ENCODE peak calls at places on chromosomes 13 and 19, in five cellular contexts. I, D, P, M and K are unnamed samples. For H3K4me1, the result is how much of the 10 kb centered on the place peaks cover.

GRCh38 chr13:42076309-42076713 is 27.9 kb downstream of the DGKH start:
- DNase-seq in I (no peak), D (no peak), P (no peak), M (no peak), K (no peak)

GRCh38 chr19:49421039-49421877 is 2.0 kb downstream of the PTH2 start:
- DNase-seq in I (peak), D (no peak), P (peak), M (peak), K (peak)

GRCh38 chr19:34180709-34181108 is 8.4 kb downstream of the LSM14A start:
- DNase-seq in I (no peak), D (no peak), P (no peak), M (no peak), K (no peak)

GRCh38 chr13:106532111-106532929 is 3.1 kb downstream of the EFNB2 start:
- DNase-seq in I (no peak), D (no peak), P (no peak), M (no peak), K (no peak)

GRCh38 chr19:53328967-53329366 is 4.6 kb upstream of the ZNF845 start:
- DNase-seq in I (no peak), D (peak), P (peak), M (no peak), K (no peak)

GRCh38 chr19:39698535-39698934 is 5.7 kb upstream of the LGALS14 start:
- DNase-seq in I (no peak), D (no peak), P (no peak), M (no peak), K (no peak)

GRCh38 chr13:30915691-30916541 is 9.8 kb downstream of the MEDAG start:
- DNase-seq in I (no peak), D (no peak), P (no peak), M (no peak), K (no peak)

GRCh38 chr19:42420055-42420544 is 7.1 kb downstream of the LIPE start:
- DNase-seq in I (peak), D (peak), P (peak), M (no peak), K (peak)

GRCh38 chr13:43374621-43375020 is 351.2 kb downstream of the DNAJC15 start:
- DNase-seq in I (no peak), D (no peak), P (no peak), M (no peak), K (no peak)

GRCh38 chr13:33138441-33138840 is 122.2 kb downstream of the KL start:
- DNase-seq in I (no peak), D (no peak), P (peak), M (no peak), K (no peak)

GRCh38 chr13:53338760-53339159 is 310.1 kb downstream of the OLFM4 start:
- DNase-seq in I (no peak), D (no peak), P (no peak), M (no peak), K (no peak)

GRCh38 chr13:30119476-30119875 is 187.9 kb downstream of the KATNAL1 start:
- DNase-seq in I (no peak), D (peak), P (no peak), M (peak), K (no peak)

GRCh38 chr19:13959962-13960862 is 7.9 kb downstream of the DCAF15 start:
- DNase-seq in I (no peak), D (no peak), P (no peak), M (no peak), K (peak)

GRCh38 chr19:48480476-48481190 is 11.5 kb downstream of the CYTH2 start:
- DNase-seq in I (peak), D (peak), P (no peak), M (no peak), K (no peak)

DNA sequence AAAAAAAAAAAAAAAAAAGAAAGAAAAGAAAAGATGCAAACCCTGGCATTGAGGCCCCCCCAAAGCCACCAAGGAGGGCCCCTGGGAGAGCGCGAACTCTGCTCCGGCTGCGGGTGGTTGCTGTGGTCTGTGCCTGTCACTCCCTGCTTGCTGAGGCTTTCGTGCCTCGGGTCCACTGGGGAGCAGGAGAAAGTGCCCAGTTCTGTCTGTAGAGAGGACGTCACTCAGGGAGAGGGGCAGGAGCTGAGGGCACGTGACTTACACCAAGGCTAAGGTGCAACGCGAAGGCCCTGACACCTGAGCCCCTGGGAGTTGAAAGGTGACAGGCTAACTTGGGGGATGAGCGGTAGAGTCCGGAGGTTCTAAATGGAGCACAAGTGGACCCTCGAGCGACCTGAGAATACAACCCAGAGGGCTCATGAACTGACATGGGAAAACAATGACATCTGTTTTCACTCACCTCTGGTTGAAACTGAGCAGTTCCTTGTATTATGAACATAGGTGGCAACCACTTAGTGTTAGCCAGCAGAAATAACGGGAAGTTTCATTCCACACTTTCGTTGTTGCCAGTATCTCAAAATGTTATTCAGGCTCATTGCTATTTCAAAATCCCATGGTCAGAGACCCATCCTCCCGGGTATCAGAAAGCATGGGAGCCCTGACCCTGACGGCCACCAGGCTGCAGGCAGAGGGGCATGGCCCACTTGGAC is 69.2 kb upstream of the TM9SF2 start:
- DNase-seq in I (peak), D (no peak), P (no peak), M (no peak), K (no peak)
- H3K4me3 ChIP-seq in I (peak), D (peak), P (peak), M (no peak), K (no peak)

GRCh38 chr19:1249990-1250298 is 1.6 kb downstream of the MIDN start:
- DNase-seq in I (no peak), D (no peak), P (no peak), M (no peak), K (no peak)
- H3K4me1 ChIP-seq in I (under half), D (under half), P (half or more), M (under half), K (under half)

DNA sequence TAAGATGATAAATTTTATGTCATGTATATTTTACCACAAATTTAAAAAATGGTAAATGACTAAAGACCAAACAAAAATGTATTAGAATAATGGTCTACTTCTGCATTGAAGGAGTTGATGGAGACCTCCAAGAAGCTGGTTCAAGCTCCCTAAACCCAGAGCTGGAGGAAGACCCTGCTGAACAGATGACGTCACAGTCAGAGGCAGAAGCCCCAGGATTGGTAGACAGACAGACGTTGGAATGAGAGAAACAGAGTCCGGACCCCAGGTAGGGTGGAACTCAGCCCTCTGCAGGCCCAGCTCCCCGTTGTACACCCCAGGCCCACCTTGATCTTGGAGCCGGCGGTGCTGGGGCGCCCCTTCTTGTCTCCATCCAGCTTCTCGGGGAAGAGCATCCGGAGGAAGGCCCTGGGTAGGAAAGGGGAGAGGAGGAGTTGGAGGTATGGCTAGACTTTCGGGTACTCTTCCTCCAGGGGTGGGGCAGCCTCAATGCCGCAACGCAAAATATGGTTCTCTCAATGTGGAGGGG is 25.7 kb upstream of the ZNF414 start:
- DNase-seq in I (no peak), D (no peak), P (no peak), M (no peak), K (no peak)
- H3K4me3 ChIP-seq in I (no peak), D (no peak), P (no peak), M (no peak), K (no peak)

DNA sequence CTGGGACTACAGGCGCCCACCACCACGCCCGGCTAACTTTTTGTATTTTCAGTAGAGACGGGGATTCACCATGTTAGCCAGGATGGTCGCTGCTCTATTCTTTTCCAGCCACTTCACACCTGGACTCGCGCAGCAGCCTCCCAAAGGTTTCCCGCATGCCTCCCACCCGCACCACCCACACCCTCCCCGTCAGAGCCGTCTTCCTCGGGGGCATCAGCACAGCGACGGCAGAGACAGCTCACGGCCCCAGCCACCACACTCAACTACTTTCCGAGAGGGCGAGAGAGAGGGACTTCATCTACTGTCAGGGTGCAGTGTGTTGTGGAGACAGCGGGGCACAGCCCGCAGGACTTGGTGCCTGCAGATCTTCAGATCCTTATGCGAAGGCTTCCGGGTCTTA is 5.6 kb downstream of the ZNF787 start:
- DNase-seq in I (no peak), D (no peak), P (no peak), M (no peak), K (no peak)
- H3K4me1 ChIP-seq in I (under half), D (under half), P (half or more), M (under half), K (under half)

DNA sequence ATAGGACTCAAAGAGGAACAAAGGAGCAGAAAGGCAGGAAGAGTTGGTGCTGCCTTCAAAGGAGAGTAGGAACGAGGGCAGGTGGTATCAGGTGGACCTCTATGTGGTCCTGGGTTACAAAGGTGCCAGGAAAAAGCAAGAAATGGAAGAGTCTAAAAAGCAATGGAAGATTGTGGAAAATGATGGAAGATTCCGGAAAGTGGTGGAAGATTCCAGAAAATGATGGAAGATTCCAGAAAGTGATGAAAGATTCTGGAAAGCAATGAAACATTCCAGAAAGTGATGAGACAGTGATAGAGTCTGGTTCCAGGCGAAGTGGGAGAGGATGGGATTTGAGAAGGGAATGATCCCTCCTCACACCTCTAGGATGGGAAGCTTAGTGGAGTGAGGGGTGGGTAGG is 55.3 kb downstream of the ZNF557 start:
- DNase-seq in I (no peak), D (no peak), P (no peak), M (no peak), K (no peak)
- H3K4me3 ChIP-seq in I (no peak), D (no peak), P (no peak), M (no peak), K (no peak)

GRCh38 chr19:4375164-4375619 is 25.2 kb downstream of the SH3GL1 start:
- DNase-seq in I (no peak), D (no peak), P (peak), M (no peak), K (no peak)

GRCh38 chr19:4374451-4375163 is 25.7 kb downstream of the SH3GL1 start:
- DNase-seq in I (no peak), D (no peak), P (peak), M (no peak), K (no peak)

GRCh38 chr19:4372630-4373367 is 27.5 kb downstream of the SH3GL1 start:
- DNase-seq in I (no peak), D (no peak), P (no peak), M (no peak), K (no peak)

GRCh38 chr19:4371898-4372629 is 28.3 kb downstream of the SH3GL1 start:
- DNase-seq in I (no peak), D (no peak), P (no peak), M (no peak), K (no peak)

GRCh38 chr19:4373601-4374441 is 26.5 kb downstream of the SH3GL1 start:
- DNase-seq in I (no peak), D (no peak), P (peak), M (no peak), K (no peak)
- H3K4me1 ChIP-seq in I (half or more), D (under half), P (half or more), M (half or more), K (under half)

GRCh38 chr19:572891-573825 is 762 bp downstream of the BSG start:
- DNase-seq in I (no peak), D (no peak), P (peak), M (no peak), K (peak)

GRCh38 chr19:577439-578392 is 5.3 kb downstream of the BSG start:
- DNase-seq in I (no peak), D (no peak), P (no peak), M (no peak), K (no peak)

GRCh38 chr19:576768-577438 is 4.5 kb downstream of the BSG start:
- DNase-seq in I (no peak), D (no peak), P (no peak), M (no peak), K (no peak)

GRCh38 chr19:574658-575526 is 2.5 kb downstream of the BSG start:
- DNase-seq in I (no peak), D (no peak), P (peak), M (no peak), K (peak)

DNA sequence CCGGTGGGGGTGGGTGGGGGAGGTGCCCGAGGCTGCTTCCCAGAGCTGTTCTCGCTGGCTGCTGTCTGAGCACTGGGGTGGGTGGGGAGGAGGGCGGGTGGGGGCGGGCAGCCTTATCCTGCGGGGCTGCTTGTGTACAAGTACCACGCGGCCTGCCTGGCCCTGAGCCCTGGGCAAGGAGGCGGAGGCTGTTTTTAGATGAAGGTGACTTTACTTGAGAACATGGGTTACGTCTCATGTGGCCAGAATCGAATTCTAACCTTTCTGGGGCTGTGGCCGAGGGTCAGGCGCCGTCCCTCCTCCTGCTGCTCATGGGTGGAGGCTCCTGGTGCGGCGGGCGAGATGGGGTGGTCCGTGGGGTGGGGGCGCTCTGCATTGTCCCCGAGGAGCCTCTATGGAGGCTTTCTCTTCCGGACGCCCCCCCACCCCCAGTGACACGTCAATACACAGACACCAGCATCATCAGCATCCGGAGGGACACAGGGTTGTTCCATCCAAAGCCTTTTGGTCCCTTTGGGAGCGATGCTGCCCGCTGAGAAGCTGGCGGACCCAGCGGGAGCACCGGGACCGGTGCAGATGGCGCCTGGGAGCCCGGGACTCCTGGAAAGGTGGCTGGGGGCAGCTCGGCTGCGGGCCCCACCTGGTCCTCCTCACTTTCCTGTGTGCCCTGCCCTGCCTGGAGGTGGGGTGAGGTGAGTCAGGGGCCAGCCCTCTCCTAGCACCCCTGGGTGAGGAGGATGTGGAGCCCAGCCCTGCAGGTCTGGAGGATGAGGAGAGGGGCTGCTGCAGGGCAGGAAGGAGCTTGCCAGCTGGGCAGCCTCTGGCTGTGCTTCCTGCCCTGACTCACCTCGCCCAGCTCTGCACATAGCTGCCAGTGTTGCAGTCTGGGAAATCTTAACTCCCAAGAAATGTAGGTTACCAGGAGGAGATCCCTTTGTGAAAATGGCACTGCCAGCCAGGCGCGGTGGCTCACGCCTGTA is 3.4 kb downstream of the BSG start:
- DNase-seq in I (no peak), D (no peak), P (peak), M (no peak), K (no peak)
- H3K4me3 ChIP-seq in I (no peak), D (no peak), P (peak), M (no peak), K (peak)

DNA sequence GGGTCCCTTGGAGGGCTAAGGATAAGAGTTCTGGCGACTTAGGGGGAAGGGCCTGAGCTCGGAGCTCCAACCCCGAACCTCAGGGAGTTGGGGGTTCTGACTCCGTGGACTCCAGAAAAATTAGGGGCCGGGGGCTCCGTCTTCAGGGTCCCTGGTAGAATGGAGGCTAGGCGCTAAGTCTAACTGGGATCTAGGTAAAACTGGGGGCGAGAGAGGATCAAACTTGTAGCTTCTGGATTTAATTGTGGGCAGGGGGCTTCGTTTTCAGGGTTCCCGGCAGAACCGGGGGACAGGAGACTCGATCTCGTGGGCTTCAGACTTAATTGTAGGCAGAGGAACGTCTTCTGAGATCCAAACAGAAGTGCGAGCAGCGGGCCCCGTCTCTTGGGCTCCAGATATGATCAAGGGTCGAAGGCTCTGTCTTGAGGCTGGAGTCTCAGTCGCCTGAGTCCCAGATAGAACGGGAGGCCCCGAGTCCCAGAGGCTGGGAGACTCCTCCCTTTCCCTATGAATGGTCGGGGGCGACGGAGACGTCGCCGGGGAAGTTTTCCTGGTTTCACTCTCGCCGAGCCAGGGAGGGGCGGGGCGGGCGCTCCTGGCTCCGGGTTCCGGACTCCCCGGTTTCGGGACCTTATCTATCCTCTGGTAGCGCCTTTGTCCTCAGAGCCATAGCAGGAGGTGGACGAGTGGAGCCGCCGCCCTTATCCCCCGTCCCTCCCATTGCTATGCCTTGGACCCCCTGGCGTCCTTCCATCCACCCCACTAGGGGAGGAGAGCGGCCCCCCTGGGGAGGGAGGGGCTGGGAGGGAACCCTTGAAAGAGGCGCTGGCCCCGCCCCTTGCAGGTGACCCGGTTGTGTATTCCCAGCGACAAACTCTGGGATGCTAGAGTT is 1.3 kb downstream of the NECTIN2 start:
- DNase-seq in I (peak), D (no peak), P (peak), M (peak), K (peak)
- H3K4me1 ChIP-seq in I (under half), D (under half), P (half or more), M (under half), K (under half)